ENCODE peak calls at places on chromosomes 1 and 21, in eight cellular contexts. One of them, this sample, is unnamed.
A peak's percentile ranks its signal among the peaks of the same experiment; 100 is the strongest.

GRCh38 chr1:214842856-214843255 is 239.7 kb upstream of the KCNK2 start:
- DNase-seq in upper lobe of right lung: no peak
- DNase-seq in lower lobe of right lung: no peak
- DNase-seq in CD4-positive, alpha-beta T cell: no peak
- DNase-seq in prostate gland: no peak
- DNase-seq in AG10803: peak; percentile 93
- DNase-seq in BJ: no peak
- DNase-seq in left ventricle myocardium inferior: no peak
- DNase-seq in this sample: no peak

GRCh38 chr1:24622218-24622617 is 20.9 kb upstream of the SRRM1 start:
- DNase-seq in BJ: no peak
- DNase-seq in upper lobe of right lung: no peak
- DNase-seq in lower lobe of right lung: no peak
- DNase-seq in left ventricle myocardium inferior: no peak
- DNase-seq in prostate gland: no peak
- DNase-seq in AG10803: no peak
- DNase-seq in CD4-positive, alpha-beta T cell: no peak
- DNase-seq in this sample: no peak

GRCh38 chr1:205809469-205809868 is 3.5 kb downstream of the SLC41A1 start:
- DNase-seq in lower lobe of right lung: no peak
- DNase-seq in left ventricle myocardium inferior: no peak
- DNase-seq in upper lobe of right lung: no peak
- DNase-seq in BJ: no peak
- DNase-seq in CD4-positive, alpha-beta T cell: no peak
- DNase-seq in AG10803: no peak
- DNase-seq in prostate gland: no peak
- DNase-seq in this sample: no peak

GRCh38 chr1:15803380-15803779 is 4.1 kb downstream of the UQCRHL start:
- DNase-seq in left ventricle myocardium inferior: no peak
- DNase-seq in upper lobe of right lung: no peak
- DNase-seq in AG10803: no peak
- DNase-seq in prostate gland: no peak
- DNase-seq in lower lobe of right lung: no peak
- DNase-seq in CD4-positive, alpha-beta T cell: no peak
- DNase-seq in BJ: no peak
- DNase-seq in this sample: peak; percentile 68

GRCh38 chr1:204295666-204296065 is 64.1 kb downstream of the PLEKHA6 start:
- DNase-seq in upper lobe of right lung: no peak
- DNase-seq in prostate gland: no peak
- DNase-seq in lower lobe of right lung: no peak
- DNase-seq in AG10803: no peak
- DNase-seq in BJ: no peak
- DNase-seq in CD4-positive, alpha-beta T cell: no peak
- DNase-seq in left ventricle myocardium inferior: no peak
- DNase-seq in this sample: no peak

GRCh38 chr21:15343066-15343465 is 278.3 kb upstream of the NRIP1 start:
- DNase-seq in left ventricle myocardium inferior: no peak
- DNase-seq in CD4-positive, alpha-beta T cell: no peak
- DNase-seq in AG10803: no peak
- DNase-seq in upper lobe of right lung: no peak
- DNase-seq in BJ: no peak
- DNase-seq in prostate gland: no peak
- DNase-seq in lower lobe of right lung: no peak
- DNase-seq in this sample: no peak

GRCh38 chr1:207810173-207810572 is 58.3 kb downstream of the CD46 start:
- DNase-seq in upper lobe of right lung: no peak
- DNase-seq in lower lobe of right lung: no peak
- DNase-seq in left ventricle myocardium inferior: no peak
- DNase-seq in CD4-positive, alpha-beta T cell: no peak
- DNase-seq in AG10803: peak; percentile 97
- DNase-seq in prostate gland: no peak
- DNase-seq in BJ: no peak
- DNase-seq in this sample: peak; percentile 17

GRCh38 chr1:210397252-210397651 is 68.5 kb downstream of the HHAT start:
- DNase-seq in upper lobe of right lung: no peak
- DNase-seq in AG10803: no peak
- DNase-seq in prostate gland: no peak
- DNase-seq in BJ: no peak
- DNase-seq in CD4-positive, alpha-beta T cell: no peak
- DNase-seq in lower lobe of right lung: no peak
- DNase-seq in left ventricle myocardium inferior: no peak
- DNase-seq in this sample: no peak

GRCh38 chr1:89523597-89524368 is 846 bp upstream of the LRRC8B start:
- DNase-seq in lower lobe of right lung: peak; percentile 72
- DNase-seq in prostate gland: no peak
- DNase-seq in BJ: no peak
- DNase-seq in AG10803: no peak
- DNase-seq in left ventricle myocardium inferior: peak; percentile 36
- DNase-seq in upper lobe of right lung: no peak
- DNase-seq in CD4-positive, alpha-beta T cell: peak; percentile 43
- DNase-seq in this sample: peak; percentile 34

GRCh38 chr1:64519921-64520320 is 50.0 kb downstream of the CACHD1 start:
- DNase-seq in BJ: no peak
- DNase-seq in left ventricle myocardium inferior: no peak
- DNase-seq in AG10803: peak; percentile 31
- DNase-seq in upper lobe of right lung: no peak
- DNase-seq in CD4-positive, alpha-beta T cell: no peak
- DNase-seq in lower lobe of right lung: no peak
- DNase-seq in prostate gland: no peak
- DNase-seq in this sample: no peak

GRCh38 chr1:162187676-162188075 is 118.2 kb downstream of the NOS1AP start:
- DNase-seq in prostate gland: no peak
- DNase-seq in left ventricle myocardium inferior: no peak
- DNase-seq in upper lobe of right lung: no peak
- DNase-seq in BJ: no peak
- DNase-seq in CD4-positive, alpha-beta T cell: no peak
- DNase-seq in lower lobe of right lung: no peak
- DNase-seq in AG10803: peak; percentile 8
- DNase-seq in this sample: no peak

GRCh38 chr1:212782422-212783154 is 9.0 kb downstream of the NSL1 start:
- DNase-seq in lower lobe of right lung: no peak
- DNase-seq in CD4-positive, alpha-beta T cell: no peak
- DNase-seq in upper lobe of right lung: no peak
- DNase-seq in left ventricle myocardium inferior: no peak
- DNase-seq in prostate gland: no peak
- DNase-seq in AG10803: peak; percentile 43
- DNase-seq in BJ: no peak
- DNase-seq in this sample: no peak

GRCh38 chr1:64766385-64766784 is 21.5 kb downstream of the RAVER2 start:
- DNase-seq in lower lobe of right lung: no peak
- DNase-seq in prostate gland: no peak
- DNase-seq in upper lobe of right lung: no peak
- DNase-seq in left ventricle myocardium inferior: no peak
- DNase-seq in CD4-positive, alpha-beta T cell: no peak
- DNase-seq in BJ: no peak
- DNase-seq in AG10803: no peak
- DNase-seq in this sample: no peak

GRCh38 chr1:210332719-210333398 is 4.2 kb downstream of the HHAT start:
- DNase-seq in left ventricle myocardium inferior: no peak
- DNase-seq in lower lobe of right lung: no peak
- DNase-seq in prostate gland: no peak
- DNase-seq in BJ: no peak
- DNase-seq in upper lobe of right lung: no peak
- DNase-seq in CD4-positive, alpha-beta T cell: peak; percentile 27
- DNase-seq in AG10803: no peak
- DNase-seq in this sample: no peak

GRCh38 chr1:87963566-87963965 is 634.9 kb downstream of the LMO4 start:
- DNase-seq in AG10803: no peak
- DNase-seq in prostate gland: no peak
- DNase-seq in upper lobe of right lung: no peak
- DNase-seq in left ventricle myocardium inferior: no peak
- DNase-seq in lower lobe of right lung: no peak
- DNase-seq in CD4-positive, alpha-beta T cell: no peak
- DNase-seq in BJ: no peak
- DNase-seq in this sample: no peak

GRCh38 chr1:38818706-38819439 is 40.7 kb downstream of the RRAGC start:
- DNase-seq in lower lobe of right lung: no peak
- DNase-seq in upper lobe of right lung: no peak
- DNase-seq in BJ: no peak
- DNase-seq in left ventricle myocardium inferior: no peak
- DNase-seq in AG10803: no peak
- DNase-seq in prostate gland: no peak
- DNase-seq in CD4-positive, alpha-beta T cell: no peak
- DNase-seq in this sample: no peak

GRCh38 chr1:115908565-115909334 is 67.6 kb upstream of the SLC22A15 start:
- DNase-seq in prostate gland: no peak
- DNase-seq in upper lobe of right lung: no peak
- DNase-seq in lower lobe of right lung: no peak
- DNase-seq in AG10803: no peak
- DNase-seq in left ventricle myocardium inferior: no peak
- DNase-seq in CD4-positive, alpha-beta T cell: no peak
- DNase-seq in BJ: no peak
- DNase-seq in this sample: no peak

GRCh38 chr1:150151291-150152181 is 1.8 kb downstream of the PLEKHO1 start:
- DNase-seq in upper lobe of right lung: no peak
- DNase-seq in AG10803: peak; percentile 43
- DNase-seq in CD4-positive, alpha-beta T cell: peak; percentile 77
- DNase-seq in left ventricle myocardium inferior: no peak
- DNase-seq in prostate gland: no peak
- DNase-seq in BJ: no peak
- DNase-seq in lower lobe of right lung: no peak
- DNase-seq in this sample: no peak

GRCh38 chr1:80593197-80593596 is 1207.5 kb upstream of the ADGRL2 start:
- DNase-seq in left ventricle myocardium inferior: no peak
- DNase-seq in CD4-positive, alpha-beta T cell: no peak
- DNase-seq in lower lobe of right lung: no peak
- DNase-seq in upper lobe of right lung: no peak
- DNase-seq in BJ: no peak
- DNase-seq in AG10803: no peak
- DNase-seq in prostate gland: no peak
- DNase-seq in this sample: no peak

DNA sequence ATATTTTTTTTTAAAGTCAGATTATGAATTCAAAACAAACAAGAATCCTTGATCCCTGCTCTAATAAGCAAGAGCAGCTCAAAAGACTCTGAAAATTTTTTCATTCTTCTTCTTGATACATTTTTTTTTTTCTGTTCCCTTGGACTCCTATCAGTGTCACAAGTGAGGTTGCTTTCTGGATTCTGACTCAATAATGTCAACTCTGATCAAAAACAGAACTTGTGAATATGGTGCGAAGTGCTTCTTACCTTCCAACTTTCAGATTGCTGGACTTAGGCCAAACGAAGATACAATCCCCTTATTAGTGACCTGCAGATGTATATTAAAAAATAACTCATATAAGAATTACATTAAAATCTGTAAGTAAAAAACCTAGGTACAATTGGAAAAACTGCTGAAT is 136.1 kb downstream of the GPATCH2 start:
- DNase-seq in CD4-positive, alpha-beta T cell: no peak
- DNase-seq in prostate gland: no peak
- DNase-seq in lower lobe of right lung: no peak
- DNase-seq in AG10803: no peak
- DNase-seq in upper lobe of right lung: no peak
- DNase-seq in BJ: no peak
- DNase-seq in left ventricle myocardium inferior: no peak
- DNase-seq in this sample: no peak
- TF ChIP-seq CTCF in CD4-positive, alpha-beta T cell: no peak
- TF ChIP-seq CTCF in prostate gland: no peak
- TF ChIP-seq CTCF in lower lobe of right lung: no peak
- TF ChIP-seq CTCF in AG10803: no peak
- TF ChIP-seq CTCF in upper lobe of right lung: no peak
- TF ChIP-seq CTCF in BJ: no peak
- TF ChIP-seq CTCF in left ventricle myocardium inferior: no peak
- TF ChIP-seq CTCF in this sample: no peak

DNA sequence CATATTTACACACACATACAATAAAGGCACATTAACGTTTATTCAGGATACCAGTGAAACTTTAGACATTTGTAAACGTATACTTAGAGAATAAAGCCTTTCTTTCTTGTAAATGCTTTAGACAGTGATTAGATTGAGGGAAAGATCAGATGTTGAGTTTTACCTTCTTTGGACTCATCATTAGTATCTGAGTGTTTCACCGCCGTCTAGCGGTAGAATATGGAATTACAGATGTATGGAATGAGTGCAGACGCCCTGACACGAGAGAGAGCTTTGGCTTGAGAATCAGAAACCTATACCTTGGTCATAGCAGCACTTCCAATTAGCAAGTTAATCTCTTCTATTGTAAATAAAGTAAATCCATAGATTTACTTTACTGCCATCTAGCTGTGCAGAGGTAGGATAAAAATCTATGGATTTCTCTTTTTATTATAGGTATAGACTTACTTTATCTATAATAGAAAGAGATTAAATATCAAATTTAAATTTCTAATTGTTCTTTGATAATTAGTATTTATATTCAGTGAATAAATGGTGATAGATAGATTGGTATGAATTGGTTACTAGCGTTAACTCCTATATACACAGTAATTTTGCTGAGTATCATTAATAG is 12.6 kb downstream of the FLG2 start:
- DNase-seq in AG10803: peak; percentile 62
- DNase-seq in lower lobe of right lung: no peak
- DNase-seq in upper lobe of right lung: no peak
- DNase-seq in left ventricle myocardium inferior: no peak
- DNase-seq in BJ: peak; percentile 17
- DNase-seq in prostate gland: peak; percentile 54
- DNase-seq in CD4-positive, alpha-beta T cell: peak; percentile 41
- DNase-seq in this sample: peak; percentile 48
- TF ChIP-seq CTCF in AG10803: peak; percentile 97
- TF ChIP-seq CTCF in lower lobe of right lung: peak; percentile 91
- TF ChIP-seq CTCF in upper lobe of right lung: peak; percentile 88
- TF ChIP-seq CTCF in left ventricle myocardium inferior: peak; percentile 80
- TF ChIP-seq CTCF in BJ: peak; percentile 86
- TF ChIP-seq CTCF in prostate gland: peak; percentile 63
- TF ChIP-seq CTCF in CD4-positive, alpha-beta T cell: peak; percentile 96
- TF ChIP-seq CTCF in this sample: peak; percentile 36

GRCh38 chr1:14606632-14607031 is 8.1 kb downstream of the KAZN start:
- DNase-seq in lower lobe of right lung: no peak
- DNase-seq in left ventricle myocardium inferior: no peak
- DNase-seq in AG10803: no peak
- DNase-seq in CD4-positive, alpha-beta T cell: no peak
- DNase-seq in upper lobe of right lung: no peak
- DNase-seq in prostate gland: no peak
- DNase-seq in BJ: no peak
- DNase-seq in this sample: no peak
- TF ChIP-seq CTCF in lower lobe of right lung: no peak
- TF ChIP-seq CTCF in left ventricle myocardium inferior: no peak
- TF ChIP-seq CTCF in AG10803: peak; percentile 36
- TF ChIP-seq CTCF in CD4-positive, alpha-beta T cell: no peak
- TF ChIP-seq CTCF in upper lobe of right lung: peak; percentile 17
- TF ChIP-seq CTCF in prostate gland: no peak
- TF ChIP-seq CTCF in BJ: no peak
- TF ChIP-seq CTCF in this sample: peak; percentile 49

DNA sequence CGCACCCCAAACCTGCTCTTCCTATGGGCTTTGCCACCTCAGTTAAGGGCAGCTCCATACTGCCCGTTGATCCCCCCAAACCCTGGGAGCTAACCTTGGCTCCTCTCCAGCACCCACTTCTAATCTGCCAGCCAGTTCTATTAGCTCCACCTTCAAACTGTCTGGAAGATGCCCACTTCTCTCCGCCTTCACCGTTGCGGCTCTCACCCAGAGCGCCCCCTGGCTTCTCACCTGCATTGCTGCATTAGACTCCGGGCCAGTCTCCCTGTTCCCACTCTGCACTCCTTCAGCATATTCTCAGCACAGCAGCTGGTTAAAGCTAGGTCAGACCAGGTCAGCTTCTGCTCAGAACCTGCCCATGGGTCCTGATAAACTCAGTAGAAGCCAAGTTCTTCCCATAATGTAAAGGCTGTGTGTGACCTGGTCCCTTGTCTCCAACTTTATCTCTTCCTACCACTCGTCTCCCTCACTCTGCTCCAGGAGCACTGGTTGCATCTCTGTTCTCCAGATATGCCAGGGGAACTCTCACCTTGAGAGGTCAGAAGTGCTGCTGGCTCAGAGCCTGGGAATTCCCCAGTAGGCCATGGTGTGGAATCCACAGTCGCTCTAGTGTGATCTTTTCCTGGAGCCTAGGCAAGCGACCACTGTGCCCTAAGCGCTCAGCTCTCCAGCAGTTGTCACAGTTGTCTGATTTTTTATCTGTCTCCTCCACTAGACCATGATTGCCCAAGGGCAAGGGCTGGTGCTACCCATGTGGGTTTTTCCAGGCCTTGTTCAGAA is 150.3 kb downstream of the HMGB4 start:
- DNase-seq in prostate gland: no peak
- DNase-seq in AG10803: peak; percentile 8
- DNase-seq in upper lobe of right lung: peak; percentile 70
- DNase-seq in CD4-positive, alpha-beta T cell: no peak
- DNase-seq in BJ: no peak
- DNase-seq in lower lobe of right lung: peak; percentile 49
- DNase-seq in left ventricle myocardium inferior: peak; percentile 31
- DNase-seq in this sample: peak; percentile 9
- TF ChIP-seq CTCF in prostate gland: peak; percentile 17
- TF ChIP-seq CTCF in AG10803: peak; percentile 56
- TF ChIP-seq CTCF in upper lobe of right lung: peak; percentile 54
- TF ChIP-seq CTCF in CD4-positive, alpha-beta T cell: no peak
- TF ChIP-seq CTCF in BJ: peak; percentile 71
- TF ChIP-seq CTCF in lower lobe of right lung: peak; percentile 52
- TF ChIP-seq CTCF in left ventricle myocardium inferior: peak; percentile 68
- TF ChIP-seq CTCF in this sample: peak; percentile 96